ENCODE peak calls at places on chromosomes 13 and 19, in seven cellular contexts. W, Z, L, F, V, H and C are unnamed samples.

GRCh38 chr19:15790096-15790495 is 2.6 kb downstream of the OR10H5 start:
- DNase-seq in W (peak), Z (no peak), L (no peak), F (no peak), V (no peak), H (no peak), C (peak)

GRCh38 chr13:74219571-74219970 is 85.4 kb upstream of the KLF12 start:
- DNase-seq in W (no peak), Z (no peak), L (no peak), F (no peak), V (no peak), H (no peak), C (no peak)

GRCh38 chr13:37715606-37716015 is 117.0 kb upstream of the POSTN start:
- DNase-seq in W (peak), Z (no peak), L (peak), F (no peak), V (peak), H (no peak), C (no peak)

GRCh38 chr13:42048323-42048624 is 174 bp upstream of the DGKH start:
- DNase-seq in W (no peak), Z (no peak), L (no peak), F (no peak), V (no peak), H (no peak), C (no peak)

GRCh38 chr13:19838726-19839342 is 24.6 kb downstream of the ZMYM5 start:
- DNase-seq in W (no peak), Z (no peak), L (peak), F (no peak), V (peak), H (no peak), C (no peak)

GRCh38 chr13:26561636-26562537 is 4.4 kb downstream of the WASF3 start:
- DNase-seq in W (peak), Z (no peak), L (peak), F (no peak), V (peak), H (no peak), C (peak)

GRCh38 chr13:86907116-86907515 is 764.1 kb upstream of the SLITRK5 start:
- DNase-seq in W (no peak), Z (no peak), L (no peak), F (no peak), V (peak), H (no peak), C (no peak)

GRCh38 chr19:41866284-41866683 is 6.2 kb downstream of the RPS19 start:
- DNase-seq in W (no peak), Z (no peak), L (no peak), F (no peak), V (no peak), H (no peak), C (no peak)

GRCh38 chr13:44092053-44092452 is 212.3 kb downstream of the LACC1 start:
- DNase-seq in W (no peak), Z (no peak), L (no peak), F (no peak), V (peak), H (no peak), C (no peak)

GRCh38 chr19:4512070-4512469 is 6.2 kb downstream of the PLIN4 start:
- DNase-seq in W (no peak), Z (no peak), L (no peak), F (no peak), V (no peak), H (no peak), C (no peak)

GRCh38 chr13:113813749-113814434 is 50.0 kb downstream of the GAS6 start:
- DNase-seq in W (no peak), Z (no peak), L (no peak), F (no peak), V (no peak), H (no peak), C (no peak)

GRCh38 chr13:24627090-24627714 is 53.0 kb upstream of the ATP12A start:
- DNase-seq in W (peak), Z (no peak), L (no peak), F (no peak), V (no peak), H (no peak), C (peak)

GRCh38 chr19:33473644-33474305 is 47.8 kb downstream of the PEPD start:
- DNase-seq in W (no peak), Z (no peak), L (no peak), F (no peak), V (no peak), H (no peak), C (no peak)

GRCh38 chr19:45097776-45098520 is 5.0 kb downstream of the PPP1R37 start:
- DNase-seq in W (peak), Z (no peak), L (peak), F (no peak), V (peak), H (peak), C (peak)

GRCh38 chr13:109427148-109427547 is 359.2 kb downstream of the IRS2 start:
- DNase-seq in W (no peak), Z (no peak), L (peak), F (no peak), V (no peak), H (no peak), C (no peak)

GRCh38 chr13:94416454-94417080 is 62.9 kb downstream of the DCT start:
- DNase-seq in W (peak), Z (no peak), L (peak), F (no peak), V (peak), H (peak), C (peak)

GRCh38 chr13:111572956-111573355 is 252.5 kb downstream of the TEX29 start:
- DNase-seq in W (no peak), Z (no peak), L (no peak), F (no peak), V (no peak), H (no peak), C (no peak)

GRCh38 chr13:99829593-99830239 is 141.9 kb downstream of the ZIC5 start:
- DNase-seq in W (no peak), Z (no peak), L (no peak), F (no peak), V (no peak), H (no peak), C (no peak)

GRCh38 chr19:55581145-55581827 is 638 bp upstream of the ZNF579 start:
- DNase-seq in W (peak), Z (no peak), L (no peak), F (no peak), V (no peak), H (peak), C (no peak)

GRCh38 chr13:81760316-81760715 is 1419.4 kb upstream of the SPRY2 start:
- DNase-seq in W (peak), Z (no peak), L (no peak), F (no peak), V (no peak), H (no peak), C (peak)

GRCh38 chr13:24005711-24006281 is 108.5 kb upstream of the C1QTNF9B start:
- DNase-seq in W (no peak), Z (no peak), L (no peak), F (no peak), V (no peak), H (no peak), C (peak)

GRCh38 chr13:77507931-77508776 is 27.4 kb upstream of the SCEL start:
- DNase-seq in W (peak), Z (no peak), L (peak), F (no peak), V (peak), H (peak), C (peak)

GRCh38 chr19:12873891-12874745 is 7.1 kb downstream of the DNASE2 start:
- DNase-seq in W (no peak), Z (no peak), L (no peak), F (no peak), V (no peak), H (no peak), C (no peak)

GRCh38 chr19:1167687-1168561 is 6.1 kb downstream of the SBNO2 start:
- DNase-seq in W (peak), Z (no peak), L (no peak), F (no peak), V (no peak), H (no peak), C (no peak)

GRCh38 chr19:49870309-49870901 is 3.0 kb upstream of the PNKP start:
- DNase-seq in W (no peak), Z (no peak), L (no peak), F (no peak), V (no peak), H (no peak), C (no peak)

GRCh38 chr19:35741216-35741541 is 1.1 kb downstream of the IGFLR1 start:
- DNase-seq in W (no peak), Z (no peak), L (no peak), F (no peak), V (no peak), H (no peak), C (no peak)

GRCh38 chr19:28468701-28469459 is 744.1 kb downstream of the UQCRFS1 start:
- DNase-seq in W (peak), Z (no peak), L (no peak), F (peak), V (no peak), H (peak), C (peak)

GRCh38 chr19:17001603-17002183 is 24.9 kb downstream of the CPAMD8 start:
- DNase-seq in W (no peak), Z (peak), L (no peak), F (peak), V (no peak), H (no peak), C (no peak)

GRCh38 chr13:62551588-62551987 is 1135.9 kb upstream of the PCDH20 start:
- DNase-seq in W (no peak), Z (no peak), L (no peak), F (no peak), V (no peak), H (no peak), C (peak)

GRCh38 chr13:31124225-31124624 is 37.5 kb downstream of the HSPH1 start:
- DNase-seq in W (no peak), Z (no peak), L (no peak), F (no peak), V (no peak), H (no peak), C (no peak)

GRCh38 chr13:44927953-44928352 is 61.3 kb downstream of the NUFIP1 start:
- DNase-seq in W (no peak), Z (no peak), L (no peak), F (no peak), V (no peak), H (no peak), C (no peak)

GRCh38 chr13:113663934-113664333 is 3.1 kb upstream of the GRK1 start:
- DNase-seq in W (no peak), Z (no peak), L (no peak), F (no peak), V (peak), H (no peak), C (no peak)

GRCh38 chr13:31914843-31915242 is 116.7 kb upstream of the FRY start:
- DNase-seq in W (no peak), Z (no peak), L (no peak), F (no peak), V (no peak), H (no peak), C (no peak)

GRCh38 chr19:18439025-18439909 is 1.3 kb upstream of the ISYNA1 start:
- DNase-seq in W (peak), Z (no peak), L (peak), F (no peak), V (no peak), H (no peak), C (no peak)

GRCh38 chr13:20993661-20994440 is 67.5 kb downstream of the LATS2 start:
- DNase-seq in W (peak), Z (no peak), L (peak), F (no peak), V (peak), H (no peak), C (peak)

GRCh38 chr19:49918089-49918488 is 10.9 kb upstream of the ATF5 start:
- DNase-seq in W (no peak), Z (no peak), L (no peak), F (no peak), V (no peak), H (no peak), C (no peak)